ENCODE peak calls at places on chromosomes 4 and X, in ten cellular contexts. W, O, G, F, Q, C, B, H, I and D are unnamed samples.

GRCh38 chrX:95703696-95704095 is 980.9 kb upstream of the DIAPH2 start:
- DNase-seq in W (no peak), O (no peak), G (no peak), F (peak; percentile 2), Q (no peak), C (no peak), B (no peak), H (no peak), I (no peak), D (no peak)

GRCh38 chr4:101667348-101667747 is 123.2 kb upstream of the BANK1 start:
- DNase-seq in W (no peak), O (no peak), G (no peak), F (no peak), Q (no peak), C (no peak), B (no peak), H (no peak), I (no peak), D (no peak)

GRCh38 chrX:33086886-33087285 is 124.5 kb downstream of the DMD start:
- DNase-seq in W (no peak), O (no peak), G (peak; percentile 37), F (no peak), Q (peak; percentile 67), C (no peak), B (no peak), H (no peak), I (no peak), D (no peak)

GRCh38 chr4:66330125-66330524 is 659.8 kb upstream of the EPHA5 start:
- DNase-seq in W (no peak), O (no peak), G (no peak), F (no peak), Q (no peak), C (no peak), B (no peak), H (no peak), I (no peak), D (no peak)

GRCh38 chrX:3815896-3816664 is 102.6 kb upstream of the PRKX start:
- DNase-seq in W (peak; percentile 74), O (peak; percentile 67), G (peak; percentile 49), F (no peak), Q (peak; percentile 55), C (peak; percentile 46), B (peak; percentile 68), H (peak; percentile 28), I (peak; percentile 57), D (peak; percentile 62)

GRCh38 chrX:134423606-134424005 is 36.4 kb upstream of the HPRT1 start:
- DNase-seq in W (no peak), O (no peak), G (no peak), F (no peak), Q (no peak), C (no peak), B (peak; percentile 3), H (peak; percentile 35), I (no peak), D (no peak)

GRCh38 chr4:19850909-19851308 is 400.8 kb upstream of the SLIT2 start:
- DNase-seq in W (no peak), O (no peak), G (no peak), F (peak; percentile 52), Q (peak; percentile 46), C (no peak), B (no peak), H (peak; percentile 31), I (no peak), D (no peak)

GRCh38 chr4:67934628-67935027 is 28.7 kb downstream of the TMPRSS11A start:
- DNase-seq in W (no peak), O (no peak), G (peak; percentile 35), F (no peak), Q (no peak), C (no peak), B (no peak), H (peak; percentile 89), I (no peak), D (no peak)

GRCh38 chr4:146522098-146522861 is 540 bp upstream of the SLC10A7 start:
- DNase-seq in W (peak; percentile 95), O (peak; percentile 93), G (peak; percentile 83), F (peak; percentile 52), Q (peak; percentile 84), C (peak; percentile 94), B (peak; percentile 88), H (peak; percentile 85), I (peak; percentile 87), D (peak; percentile 90)

GRCh38 chrX:138191998-138192397 is 519.5 kb downstream of the FGF13 start:
- DNase-seq in W (no peak), O (no peak), G (peak; percentile 61), F (no peak), Q (peak; percentile 62), C (no peak), B (peak; percentile 21), H (no peak), I (no peak), D (no peak)

GRCh38 chr4:128868758-128869157 is 59.3 kb downstream of the JADE1 start:
- DNase-seq in W (no peak), O (no peak), G (no peak), F (no peak), Q (no peak), C (no peak), B (no peak), H (no peak), I (no peak), D (no peak)

GRCh38 chr4:89572224-89572858 is 264.6 kb downstream of the SNCA start:
- DNase-seq in W (no peak), O (no peak), G (peak; percentile 10), F (no peak), Q (no peak), C (no peak), B (no peak), H (peak; percentile 89), I (no peak), D (no peak)

GRCh38 chr4:3291969-3292570 is 751 bp upstream of the RGS12 start:
- DNase-seq in W (peak; percentile 81), O (peak; percentile 75), G (peak; percentile 57), F (no peak), Q (peak; percentile 42), C (peak; percentile 68), B (peak; percentile 19), H (no peak), I (peak; percentile 65), D (peak; percentile 57)

GRCh38 chr4:138181288-138181687 is 60.9 kb downstream of the SLC7A11 start:
- DNase-seq in W (no peak), O (no peak), G (no peak), F (no peak), Q (no peak), C (peak; percentile 19), B (no peak), H (no peak), I (no peak), D (no peak)

GRCh38 chr4:152264106-152264505 is 271.8 kb downstream of the FBXW7 start:
- DNase-seq in W (no peak), O (no peak), G (no peak), F (no peak), Q (no peak), C (no peak), B (no peak), H (no peak), I (no peak), D (no peak)
- H3K27ac ChIP-seq in W (no peak overlapping the region), O (no peak overlapping the region), G (no peak overlapping the region), F (no peak overlapping the region), Q (no peak overlapping the region), C (no peak overlapping the region), B (no peak overlapping the region), H (no peak overlapping the region), I (no peak overlapping the region), D (no peak overlapping the region)

GRCh38 chrX:15781964-15782711 is 8.1 kb upstream of the ZRSR2 start:
- DNase-seq in W (no peak), O (no peak), G (no peak), F (no peak), Q (no peak), C (no peak), B (no peak), H (no peak), I (no peak), D (no peak)
- H3K4me3 ChIP-seq in W (no peak overlapping the region), O (no peak overlapping the region), G (no peak overlapping the region), F (no peak overlapping the region), Q (no peak overlapping the region), C (no peak overlapping the region), B (no peak overlapping the region), H (no peak overlapping the region), I (no peak overlapping the region), D (no peak overlapping the region)

GRCh38 chr4:26088433-26088928 is 174.5 kb downstream of the SMIM20 start:
- DNase-seq in W (no peak), O (no peak), G (no peak), F (peak; percentile 36), Q (no peak), C (no peak), B (no peak), H (no peak), I (no peak), D (no peak)
- H3K27ac ChIP-seq in W (no peak overlapping the region), O (no peak overlapping the region), G (no peak overlapping the region), F (no peak overlapping the region), Q (no peak overlapping the region), C (peak overlapping the region; percentile 47), B (no peak overlapping the region), H (no peak overlapping the region), I (peak overlapping the region; percentile 38), D (no peak overlapping the region)

GRCh38 chr4:1549638-1550035 is 134.5 kb downstream of the FAM53A start:
- DNase-seq in W (no peak), O (no peak), G (no peak), F (no peak), Q (no peak), C (no peak), B (no peak), H (no peak), I (no peak), D (no peak)
- H3K4me3 ChIP-seq in W (no peak overlapping the region), O (no peak overlapping the region), G (no peak overlapping the region), F (no peak overlapping the region), Q (no peak overlapping the region), C (peak overlapping the region; percentile 52), B (no peak overlapping the region), H (no peak overlapping the region), I (no peak overlapping the region), D (no peak overlapping the region)

DNA sequence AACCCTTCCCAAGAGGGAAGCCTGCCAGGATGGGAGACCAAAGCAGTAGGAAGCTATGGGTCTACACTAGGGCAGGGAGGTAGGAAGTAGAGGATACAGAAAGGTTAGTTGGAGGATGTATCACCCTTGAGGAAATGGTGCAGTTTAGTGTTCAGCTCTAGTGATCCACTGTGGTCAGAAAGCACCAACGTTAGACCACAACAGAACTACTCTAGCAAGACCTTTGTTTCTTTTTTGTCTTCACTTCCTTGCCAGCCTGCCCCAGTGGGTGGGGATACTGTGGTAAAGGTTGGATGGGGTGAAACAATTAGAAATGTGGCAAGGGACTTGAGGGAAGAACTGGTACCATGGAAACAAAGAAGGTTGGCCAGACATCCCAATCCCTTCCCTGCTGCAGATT is 83.3 kb downstream of the DDIT4L start:
- DNase-seq in W (no peak), O (no peak), G (no peak), F (no peak), Q (no peak), C (no peak), B (peak; percentile 71), H (no peak), I (no peak), D (no peak)
- H3K27ac ChIP-seq in W (no peak overlapping the region), O (no peak overlapping the region), G (no peak overlapping the region), F (no peak overlapping the region), Q (no peak overlapping the region), C (no peak overlapping the region), B (peak overlapping the region; percentile 44), H (no peak overlapping the region), I (no peak overlapping the region), D (no peak overlapping the region)

GRCh38 chr4:159105063-159105414 is 2.2 kb downstream of the RAPGEF2 start:
- DNase-seq in W (no peak), O (no peak), G (no peak), F (no peak), Q (peak; percentile 37), C (no peak), B (no peak), H (peak; percentile 74), I (no peak), D (no peak)
- H3K4me3 ChIP-seq in W (peak overlapping the region; percentile 91), O (peak overlapping the region; percentile 97), G (peak overlapping the region; percentile 66), F (peak overlapping the region; percentile 84), Q (peak overlapping the region; percentile 59), C (peak overlapping the region; percentile 96), B (no peak overlapping the region), H (peak overlapping the region; percentile 84), I (peak overlapping the region; percentile 97), D (peak overlapping the region; percentile 83)